ENCODE peak calls at places on chromosomes 6 and 20, in ten cellular contexts. S is mammary epithelial cell; J is DND-41; F is hepatocyte; V is CD4-positive, alpha-beta T cell; H is cardiac muscle cell; G is A549; Q is IMR-90; E is heart right ventricle; B is H9. U is an unnamed sample.

GRCh38 chr20:46799781-46800180 is 90.3 kb downstream of the SLC2A10 start:
- DNase-seq in S (no peak), J (no peak), F (no peak), V (no peak), H (no peak), G (no peak), Q (no peak), E (no peak), B (no peak), U (no peak)

GRCh38 chr6:111478749-111479148 is 4.3 kb downstream of the REV3L start:
- DNase-seq in S (peak; percentile 60), J (no peak), F (peak; percentile 40), V (no peak), H (peak; percentile 67), G (no peak), Q (peak; percentile 72), E (no peak), B (no peak), U (peak; percentile 13)

GRCh38 chr6:41712651-41713103 is 22.7 kb downstream of the TFEB start:
- DNase-seq in S (no peak), J (no peak), F (no peak), V (no peak), H (no peak), G (peak; percentile 81), Q (no peak), E (peak; percentile 77), B (no peak), U (no peak)

GRCh38 chr20:60138263-60139127 is 180.3 kb downstream of the CDH26 start:
- DNase-seq in S (no peak), J (no peak), F (no peak), V (peak; percentile 25), H (peak; percentile 12), G (no peak), Q (peak; percentile 48), E (peak; percentile 55), B (no peak), U (peak; percentile 55)

GRCh38 chr20:43940518-43941225 is 26.0 kb downstream of the TOX2 start:
- DNase-seq in S (no peak), J (no peak), F (no peak), V (no peak), H (no peak), G (no peak), Q (no peak), E (no peak), B (no peak), U (no peak)

GRCh38 chr6:116111552-116112528 is 11.2 kb downstream of the NT5DC1 start:
- DNase-seq in S (peak; percentile 42), J (peak; percentile 23), F (peak; percentile 37), V (no peak), H (peak; percentile 65), G (peak; percentile 8), Q (peak; percentile 44), E (no peak), B (peak; percentile 63), U (no peak)

GRCh38 chr20:949717-950116 is 33.6 kb upstream of the ANGPT4 start:
- DNase-seq in S (no peak), J (no peak), F (no peak), V (no peak), H (no peak), G (no peak), Q (no peak), E (no peak), B (no peak), U (no peak)

GRCh38 chr20:41538810-41539596 is 79.2 kb downstream of the CHD6 start:
- DNase-seq in S (no peak), J (no peak), F (peak; percentile 41), V (no peak), H (no peak), G (no peak), Q (no peak), E (no peak), B (no peak), U (no peak)

GRCh38 chr6:159267165-159267564 is 98.0 kb downstream of the FNDC1 start:
- DNase-seq in S (no peak), J (peak; percentile 52), F (peak; percentile 30), V (no peak), H (peak; percentile 35), G (no peak), Q (no peak), E (no peak), B (no peak), U (peak; percentile 55)

GRCh38 chr6:34000281-34000680 is 145.6 kb downstream of the GRM4 start:
- DNase-seq in S (no peak), J (no peak), F (no peak), V (no peak), H (no peak), G (no peak), Q (no peak), E (no peak), B (no peak), U (no peak)

GRCh38 chr6:76792394-76792793 is 670.9 kb downstream of the HTR1B start:
- DNase-seq in S (peak; percentile 56), J (no peak), F (no peak), V (no peak), H (peak; percentile 24), G (no peak), Q (peak; percentile 3), E (no peak), B (no peak), U (no peak)

GRCh38 chr6:5164092-5164491 is 79.0 kb downstream of the PPP1R3G start:
- DNase-seq in S (no peak), J (no peak), F (no peak), V (no peak), H (no peak), G (no peak), Q (no peak), E (no peak), B (no peak), U (no peak)

DNA sequence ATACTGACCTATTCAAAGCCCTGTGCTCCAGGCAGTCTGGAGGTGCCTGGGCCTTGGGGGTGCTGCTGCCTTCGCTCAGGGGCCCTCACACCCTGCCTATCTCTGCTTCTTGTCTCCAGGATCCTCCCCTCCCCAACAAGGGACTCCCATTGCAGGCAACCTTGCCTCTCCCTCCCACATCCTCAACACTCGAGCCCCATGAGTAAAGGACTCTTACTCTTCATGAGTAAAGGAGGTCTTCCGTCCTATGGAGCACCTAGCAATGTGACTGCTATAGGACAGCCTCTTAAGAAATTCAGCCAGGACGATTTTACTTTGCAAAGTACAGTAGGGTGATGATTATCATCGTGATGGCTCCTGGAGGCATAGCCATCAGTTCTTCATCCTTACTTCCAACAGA is 24.5 kb downstream of the PLEKHG1 start:
- DNase-seq in S (no peak), J (no peak), F (no peak), V (no peak), H (no peak), G (no peak), Q (no peak), E (no peak), B (no peak), U (no peak)
- H3K27ac ChIP-seq in S (no peak overlapping the region), J (no peak overlapping the region), F (no peak overlapping the region), V (no peak overlapping the region), H (no peak overlapping the region), G (no peak overlapping the region), Q (no peak overlapping the region), E (no peak overlapping the region), B (no peak overlapping the region), U (no peak overlapping the region)

GRCh38 chr6:95280690-95281273 is 296.6 kb upstream of the MANEA start:
- DNase-seq in S (no peak), J (no peak), F (peak; percentile 69), V (no peak), H (peak; percentile 62), G (no peak), Q (peak; percentile 36), E (no peak), B (no peak), U (peak; percentile 20)
- TF ChIP-seq CTCF in S (peak; percentile 39), J (no peak), F (peak; percentile 63), V (no peak), H (peak; percentile 55), G (no peak), Q (peak; percentile 35), E (no peak), B (peak; percentile 71), U (peak; percentile 62)

GRCh38 chr20:36542019-36542488 is 735 bp downstream of the MYL9 start:
- DNase-seq in S (no peak), J (no peak), F (peak; percentile 58), V (no peak), H (peak; percentile 71), G (no peak), Q (peak; percentile 70), E (peak; percentile 54), B (peak; percentile 82), U (no peak)

GRCh38 chr20:36543187-36544133 is 2.1 kb downstream of the MYL9 start:
- DNase-seq in S (no peak), J (no peak), F (no peak), V (no peak), H (peak; percentile 73), G (no peak), Q (peak; percentile 83), E (peak; percentile 88), B (no peak), U (no peak)

GRCh38 chr20:36546111-36546736 is 4.9 kb downstream of the MYL9 start:
- DNase-seq in S (no peak), J (no peak), F (no peak), V (no peak), H (no peak), G (no peak), Q (no peak), E (no peak), B (no peak), U (no peak)

GRCh38 chr20:36542516-36543186 is 1.3 kb downstream of the MYL9 start:
- DNase-seq in S (no peak), J (no peak), F (no peak), V (no peak), H (no peak), G (no peak), Q (no peak), E (no peak), B (no peak), U (no peak)

DNA sequence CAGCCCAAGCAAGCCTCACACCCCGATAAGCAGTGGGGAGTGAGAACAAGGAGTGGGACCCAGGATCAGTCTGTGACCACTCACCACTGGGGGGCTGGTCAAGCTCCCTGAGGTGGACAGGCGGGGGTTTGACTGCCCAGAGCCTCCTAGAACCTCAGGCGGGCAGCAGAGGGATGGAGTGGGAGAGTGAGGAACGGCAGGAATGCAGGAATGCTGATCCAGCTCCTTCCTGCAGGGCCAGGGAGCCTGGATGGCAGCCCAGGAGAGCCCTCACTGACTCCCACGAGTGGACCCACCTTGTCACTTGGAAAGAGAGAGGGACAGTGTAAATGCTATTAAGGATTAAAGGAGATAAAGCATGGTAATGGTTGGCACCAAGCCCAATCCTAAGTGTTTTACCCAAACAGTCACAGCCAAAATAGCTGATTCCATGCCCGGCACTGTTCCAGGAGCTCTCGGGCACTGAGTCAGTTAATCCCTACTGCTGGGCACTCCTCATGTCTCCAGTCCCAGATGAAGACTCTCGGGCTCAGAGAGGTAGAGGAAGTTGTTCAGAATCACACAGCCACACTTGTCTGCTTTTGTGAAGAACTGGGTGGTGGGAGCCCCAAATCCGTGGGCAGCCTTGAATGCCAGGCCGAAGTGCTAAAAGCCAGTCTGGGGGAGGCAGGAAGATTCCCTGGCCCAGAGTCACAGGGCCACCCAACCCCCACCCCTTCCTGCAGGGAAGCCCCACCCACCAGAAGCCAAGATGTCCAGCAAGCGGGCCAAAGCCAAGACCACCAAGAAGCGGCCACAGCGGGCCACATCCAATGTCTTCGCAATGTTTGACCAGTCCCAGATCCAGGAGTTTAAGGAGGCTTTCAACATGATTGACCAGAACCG is 3.1 kb downstream of the MYL9 start:
- DNase-seq in S (peak; percentile 40), J (no peak), F (no peak), V (no peak), H (peak; percentile 62), G (no peak), Q (peak; percentile 68), E (peak; percentile 61), B (no peak), U (peak; percentile 71)
- H3K27ac ChIP-seq in S (no peak overlapping the region), J (no peak overlapping the region), F (no peak overlapping the region), V (no peak overlapping the region), H (peak overlapping the region; percentile 100), G (no peak overlapping the region), Q (peak overlapping the region; percentile 99), E (peak overlapping the region; percentile 95), B (no peak overlapping the region), U (peak overlapping the region; percentile 58)

GRCh38 chr6:63154535-63154934 is 56.7 kb upstream of the FKBP1C start:
- DNase-seq in S (no peak), J (no peak), F (no peak), V (no peak), H (no peak), G (no peak), Q (no peak), E (no peak), B (no peak), U (no peak)
- TF ChIP-seq CTCF in S (no peak), J (no peak), F (no peak), V (no peak), H (no peak), G (no peak), Q (no peak), E (no peak), B (no peak), U (no peak)

U was measured in RWPE1.